ENCODE peak calls at places on chromosomes 7 and 10, in six cellular contexts. R, J, Y, D, A and M are unnamed samples.

GRCh38 chr10:44935961-44936285 is 23.7 kb upstream of the RASSF4 start:
- DNase-seq in J (no peak), A (no peak), R (no peak), D (no peak), Y (no peak), M (peak; percentile 6)

GRCh38 chr7:151016942-151017341 is 7.4 kb downstream of the ATG9B start:
- DNase-seq in R (no peak), Y (no peak), A (no peak), J (no peak), D (no peak), M (no peak)

GRCh38 chr7:90894122-90894521 is 298.0 kb downstream of the CDK14 start:
- DNase-seq in D (no peak), R (no peak), J (no peak), A (no peak), Y (no peak), M (no peak)

GRCh38 chr10:68276224-68276623 is 44.3 kb upstream of the ATOH7 start:
- DNase-seq in Y (no peak), A (no peak), R (no peak), J (no peak), D (no peak), M (no peak)

GRCh38 chr7:139603282-139603681 is 79.8 kb downstream of the CLEC2L start:
- DNase-seq in J (no peak), Y (no peak), R (no peak), D (no peak), A (no peak), M (no peak)

GRCh38 chr7:84042110-84042539 is 152.5 kb downstream of the SEMA3A start:
- DNase-seq in A (no peak), D (peak; percentile 24), R (no peak), Y (peak; percentile 86), J (peak; percentile 25), M (peak; percentile 85)

GRCh38 chr7:14698239-14698638 is 204.3 kb downstream of the DGKB start:
- DNase-seq in R (no peak), Y (peak; percentile 51), A (no peak), D (no peak), J (no peak), M (peak; percentile 21)

GRCh38 chr10:21687197-21687993 is 153.4 kb downstream of the MLLT10 start:
- DNase-seq in D (no peak), J (no peak), Y (peak; percentile 4), A (no peak), R (no peak), M (peak; percentile 64)

GRCh38 chr10:93751832-93752231 is 5.9 kb upstream of the LGI1 start:
- DNase-seq in J (peak; percentile 8), D (peak; percentile 70), Y (peak; percentile 22), R (peak; percentile 72), A (no peak), M (peak; percentile 49)

GRCh38 chr10:88108115-88108610 is 244.7 kb downstream of the PTEN start:
- DNase-seq in A (peak; percentile 61), R (no peak), Y (no peak), D (no peak), J (no peak), M (peak; percentile 17)

GRCh38 chr10:110865804-110866482 is 5.8 kb upstream of the PDCD4 start:
- DNase-seq in J (no peak), A (peak; percentile 40), D (no peak), R (no peak), Y (no peak), M (peak; percentile 4)

GRCh38 chr7:70788276-70788675 is 343.7 kb upstream of the GALNT17 start:
- DNase-seq in J (no peak), A (no peak), R (peak; percentile 33), D (no peak), Y (no peak), M (no peak)

GRCh38 chr10:62323751-62324150 is 50.4 kb upstream of the ZNF365 start:
- DNase-seq in J (peak; percentile 47), R (no peak), A (no peak), Y (peak; percentile 94), D (no peak), M (no peak)

GRCh38 chr7:2689951-2690705 is 2.1 kb downstream of the AMZ1 start:
- DNase-seq in J (no peak), A (peak; percentile 24), R (no peak), Y (no peak), D (no peak), M (peak; percentile 24)

GRCh38 chr10:49756641-49757040 is 5.5 kb downstream of the OGDHL start:
- DNase-seq in J (no peak), A (no peak), Y (no peak), D (no peak), R (no peak), M (no peak)

GRCh38 chr7:28107960-28108359 is 72.6 kb downstream of the JAZF1 start:
- DNase-seq in Y (peak; percentile 75), J (peak; percentile 11), D (no peak), A (no peak), R (no peak), M (peak; percentile 67)

GRCh38 chr7:140358771-140359095 is 39.6 kb downstream of the SLC37A3 start:
- DNase-seq in R (no peak), D (no peak), J (no peak), Y (no peak), A (no peak), M (no peak)

GRCh38 chr7:48904975-48905374 is 19.4 kb upstream of the CDC14C start:
- DNase-seq in A (no peak), R (peak; percentile 2), D (no peak), Y (no peak), J (no peak), M (no peak)

GRCh38 chr10:29056729-29057128 is 232.1 kb upstream of the LYZL1 start:
- DNase-seq in J (no peak), D (no peak), R (no peak), Y (no peak), A (no peak), M (no peak)

GRCh38 chr7:151248191-151249033 is at the start of gene SMARCD3:
- DNase-seq in A (no peak), R (peak; percentile 73), J (peak; percentile 59), Y (peak; percentile 25), D (peak; percentile 94), M (peak; percentile 73)

GRCh38 chr7:108598153-108598552 is 28.5 kb downstream of the DNAJB9 start:
- DNase-seq in D (no peak), R (peak; percentile 27), A (no peak), Y (no peak), J (no peak), M (no peak)

GRCh38 chr7:73717991-73718405 is 1.5 kb downstream of the STX1A start:
- DNase-seq in R (no peak), Y (peak; percentile 95), J (peak; percentile 63), D (no peak), A (no peak), M (peak; percentile 96)

GRCh38 chr10:108902491-108903250 is 1020.6 kb downstream of the XPNPEP1 start:
- DNase-seq in R (no peak), Y (no peak), J (no peak), A (peak; percentile 45), D (no peak), M (no peak)

GRCh38 chr10:99527526-99528255 is 5.1 kb upstream of the NKX2-3 start:
- DNase-seq in A (no peak), J (no peak), R (peak; percentile 71), D (peak; percentile 58), Y (no peak), M (no peak)
- TF ChIP-seq EZH2 in A (no peak), J (no peak), R (peak; percentile 95), D (peak; percentile 94), Y (no peak), M (peak; percentile 25)

GRCh38 chr10:1020460-1020859 is 5.2 kb downstream of the IDI2 start:
- DNase-seq in Y (no peak), J (no peak), R (no peak), D (no peak), A (no peak), M (no peak)

GRCh38 chr10:1022413-1022812 is 3.2 kb downstream of the IDI2 start:
- DNase-seq in Y (no peak), J (no peak), D (no peak), A (no peak), R (peak; percentile 35), M (no peak)

GRCh38 chr10:1020966-1021365 is 4.7 kb downstream of the IDI2 start:
- DNase-seq in A (no peak), D (no peak), Y (no peak), J (no peak), R (no peak), M (no peak)

GRCh38 chr10:1015688-1016087 is 10.0 kb downstream of the IDI2 start:
- DNase-seq in A (no peak), J (no peak), D (no peak), Y (no peak), R (no peak), M (no peak)

DNA sequence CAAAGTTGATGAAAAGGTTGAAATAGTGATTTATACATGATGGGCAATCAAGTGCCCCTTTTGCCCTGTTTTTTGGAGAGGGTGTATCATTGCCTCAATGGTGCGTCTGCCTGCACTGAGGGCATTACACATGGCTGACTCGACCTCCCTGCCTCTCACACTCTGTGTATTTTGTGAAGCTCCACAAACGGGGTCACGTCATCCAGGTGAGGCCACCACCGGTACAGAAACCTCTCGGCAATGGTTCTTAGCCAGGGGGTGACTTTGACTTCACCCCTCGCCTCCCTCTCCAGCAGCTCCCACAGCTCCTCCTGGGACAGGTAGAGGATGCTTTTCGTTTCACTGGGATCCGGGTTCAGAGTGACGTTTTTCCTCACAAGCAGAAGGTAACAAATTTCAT is 6.3 kb downstream of the IDI2 start:
- DNase-seq in J (no peak), Y (no peak), A (no peak), R (no peak), D (no peak), M (no peak)
- H3F3A ChIP-seq in J (no peaks in the 10 kb centered on the region), Y (no peaks in the 10 kb centered on the region), A (no peaks in the 10 kb centered on the region), R (peaks cover 12% of the 10 kb centered on the region), D (peaks cover 10% of the 10 kb centered on the region), M (peaks cover 17% of the 10 kb centered on the region)

DNA sequence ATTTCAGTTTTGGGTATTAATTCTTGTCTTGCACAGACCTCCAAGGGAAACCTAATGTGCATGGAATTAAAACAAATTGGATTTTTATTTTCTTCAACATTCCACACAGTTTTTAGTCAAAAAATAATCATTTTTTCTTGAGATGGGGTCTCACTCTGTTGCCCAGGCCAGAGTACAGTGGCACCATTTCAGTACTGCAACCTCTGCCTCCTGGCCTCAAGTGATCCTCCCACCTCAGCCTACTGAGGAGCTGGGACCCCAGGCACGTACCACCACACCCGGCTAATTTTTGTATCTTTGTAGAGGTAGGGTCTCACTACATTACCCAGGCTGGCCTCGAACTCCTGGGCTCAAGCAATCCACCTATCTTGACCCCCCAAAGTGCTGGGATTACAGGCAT is 4.9 kb downstream of the BAIAP2L1 start:
- DNase-seq in R (no peak), D (no peak), Y (no peak), J (no peak), A (no peak), M (no peak)
- H3K79me2 ChIP-seq in R (peaks cover 89% of the 10 kb centered on the region), D (peaks cover 81% of the 10 kb centered on the region), Y (peaks cover 84% of the 10 kb centered on the region), J (peaks cover 89% of the 10 kb centered on the region), A (peaks cover 76% of the 10 kb centered on the region), M (no peaks in the 10 kb centered on the region)

GRCh38 chr7:36361227-36361626 is 28.4 kb upstream of the ANLN start:
- DNase-seq in J (no peak), Y (no peak), A (no peak), R (no peak), D (no peak), M (no peak)

GRCh38 chr7:36358589-36358988 is 31.1 kb upstream of the ANLN start:
- DNase-seq in A (no peak), D (no peak), Y (no peak), J (no peak), R (no peak), M (no peak)

GRCh38 chr7:36363515-36363914 is 26.1 kb upstream of the ANLN start:
- DNase-seq in D (no peak), J (no peak), Y (no peak), R (no peak), A (no peak), M (no peak)

GRCh38 chr7:36357054-36357453 is 32.6 kb upstream of the ANLN start:
- DNase-seq in D (no peak), Y (no peak), A (no peak), J (no peak), R (no peak), M (no peak)

GRCh38 chr7:36360244-36360643 is 29.4 kb upstream of the ANLN start:
- DNase-seq in D (peak; percentile 54), J (no peak), Y (no peak), R (peak; percentile 64), A (no peak), M (no peak)
- TF ChIP-seq EZH2 in D (no peak), J (no peak), Y (no peak), R (no peak), A (no peak), M (no peak)